ENCODE peak calls at places on chromosomes 2 and 18, in five cellular contexts. M is omental fat pad, D is GM12865, B is GM10248, A is fibroblast of lung. U is an unnamed sample.
A peak's percentile ranks its signal among the peaks of the same experiment; 100 is the strongest.

GRCh38 chr2:219017166-219017931 is 24.0 kb downstream of the CFAP65 start:
- DNase-seq in M (no peak), D (no peak), B (no peak), A (no peak), U (no peak)

GRCh38 chr2:109659356-109660045 is 45.3 kb downstream of the SOWAHC start:
- DNase-seq in M (no peak), D (no peak), B (no peak), A (no peak), U (no peak)

GRCh38 chr2:36294290-36294689 is 61.3 kb upstream of the CRIM1 start:
- DNase-seq in M (no peak), D (peak; percentile 19), B (no peak), A (no peak), U (no peak)

GRCh38 chr2:224155896-224156295 is 116.8 kb upstream of the SERPINE2 start:
- DNase-seq in M (no peak), D (no peak), B (no peak), A (no peak), U (no peak)

GRCh38 chr18:55321268-55322175 is 266.5 kb downstream of the TCF4 start:
- DNase-seq in M (peak; percentile 56), D (peak; percentile 96), B (peak; percentile 49), A (peak; percentile 95), U (peak; percentile 60)

GRCh38 chr2:128178650-128179460 is 87.9 kb downstream of the UGGT1 start:
- DNase-seq in M (no peak), D (peak; percentile 54), B (peak; percentile 32), A (peak; percentile 88), U (peak; percentile 40)

GRCh38 chr2:73986085-73986680 is 1.5 kb downstream of the TET3 start:
- DNase-seq in M (no peak), D (peak; percentile 58), B (no peak), A (no peak), U (no peak)

GRCh38 chr2:201313362-201313761 is 43.8 kb downstream of the FLACC1 start:
- DNase-seq in M (no peak), D (no peak), B (no peak), A (no peak), U (no peak)

GRCh38 chr2:226556050-226556449 is 243.6 kb downstream of the IRS1 start:
- DNase-seq in M (no peak), D (no peak), B (no peak), A (no peak), U (no peak)

GRCh38 chr2:36889782-36890181 is 76.6 kb downstream of the STRN start:
- DNase-seq in M (no peak), D (no peak), B (no peak), A (peak; percentile 96), U (no peak)

GRCh38 chr2:228522276-228522675 is 340.8 kb upstream of the SPHKAP start:
- DNase-seq in M (no peak), D (no peak), B (no peak), A (no peak), U (no peak)

GRCh38 chr18:33372442-33372841 is 68.1 kb downstream of the CCDC178 start:
- DNase-seq in M (no peak), D (no peak), B (no peak), A (peak; percentile 18), U (no peak)

GRCh38 chr2:72300147-72300684 is 152.6 kb upstream of the CYP26B1 start:
- DNase-seq in M (no peak), D (no peak), B (no peak), A (no peak), U (no peak)

GRCh38 chr2:229090231-229090630 is 180.9 kb downstream of the PID1 start:
- DNase-seq in M (no peak), D (no peak), B (no peak), A (peak; percentile 24), U (no peak)

GRCh38 chr2:9107168-9108025 is 99.2 kb upstream of the ASAP2 start:
- DNase-seq in M (no peak), D (no peak), B (no peak), A (peak; percentile 28), U (no peak)

GRCh38 chr2:118371500-118371899 is 283.2 kb downstream of the INSIG2 start:
- DNase-seq in M (no peak), D (peak; percentile 42), B (no peak), A (peak; percentile 38), U (peak; percentile 23)

GRCh38 chr18:49016648-49017539 is 66.1 kb upstream of the SMAD7 start:
- DNase-seq in M (peak; percentile 26), D (no peak), B (no peak), A (peak; percentile 62), U (no peak)

GRCh38 chr2:15984367-15985255 is 44.3 kb downstream of the MYCN start:
- DNase-seq in M (no peak), D (no peak), B (no peak), A (no peak), U (no peak)

GRCh38 chr18:6776193-6776592 is 46.7 kb downstream of the ARHGAP28 start:
- DNase-seq in M (no peak), D (no peak), B (no peak), A (peak; percentile 97), U (no peak)

GRCh38 chr2:148545387-148546256 is 98.9 kb upstream of the EPC2 start:
- DNase-seq in M (no peak), D (no peak), B (no peak), A (no peak), U (no peak)

GRCh38 chr18:3794537-3795348 is 344.8 kb downstream of the TGIF1 start:
- DNase-seq in M (no peak), D (peak; percentile 3), B (no peak), A (peak; percentile 96), U (no peak)

DNA sequence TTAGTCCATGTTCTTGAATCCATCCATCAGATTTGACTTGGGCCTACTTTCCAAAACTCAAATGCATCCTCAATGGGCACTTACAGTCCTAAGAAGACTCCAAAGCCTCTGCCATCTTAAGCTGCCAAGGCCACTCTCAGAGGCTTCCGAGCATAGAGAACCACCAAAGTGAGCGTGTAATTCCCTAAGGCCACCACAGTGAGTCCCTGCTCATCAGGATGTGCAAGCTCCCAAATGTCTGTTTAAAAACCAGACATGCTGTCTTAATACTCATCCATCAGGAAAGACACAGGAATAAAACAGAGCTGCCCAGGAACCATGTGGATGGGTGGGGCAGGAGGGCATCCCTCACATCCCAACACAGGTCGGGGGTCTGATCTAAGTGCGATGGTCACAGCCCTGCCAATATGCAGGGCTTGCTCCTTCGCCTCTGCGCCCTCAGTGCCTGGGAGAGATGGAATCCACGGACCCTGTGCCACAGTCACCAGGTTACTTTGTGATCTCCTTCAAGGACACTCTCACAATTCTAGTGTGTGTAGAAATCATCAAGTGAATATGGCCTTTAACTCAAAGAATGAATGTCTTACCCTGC is 80.4 kb downstream of the POLR1A start:
- DNase-seq in M (peak; percentile 11), D (no peak), B (no peak), A (peak; percentile 4), U (no peak)
- TF ChIP-seq CTCF in M (no peak), D (no peak), B (no peak), A (no peak), U (no peak)

GRCh38 chr2:106108351-106108750 is 85.8 kb downstream of the UXS1 start:
- DNase-seq in M (no peak), D (no peak), B (no peak), A (peak; percentile 54), U (no peak)
- TF ChIP-seq CTCF in M (no peak), D (no peak), B (peak; percentile 52), A (peak; percentile 57), U (no peak)

GRCh38 chr2:216151313-216152030 is 42.3 kb downstream of the XRCC5 start:
- DNase-seq in M (no peak), D (no peak), B (no peak), A (peak; percentile 17), U (no peak)
- TF ChIP-seq CTCF in M (no peak), D (no peak), B (no peak), A (no peak), U (no peak)

GRCh38 chr2:207227749-207228145 is 62.0 kb upstream of the KLF7 start:
- DNase-seq in M (no peak), D (no peak), B (no peak), A (no peak), U (no peak)
- TF ChIP-seq CTCF in M (no peak), D (no peak), B (no peak), A (no peak), U (no peak)

DNA sequence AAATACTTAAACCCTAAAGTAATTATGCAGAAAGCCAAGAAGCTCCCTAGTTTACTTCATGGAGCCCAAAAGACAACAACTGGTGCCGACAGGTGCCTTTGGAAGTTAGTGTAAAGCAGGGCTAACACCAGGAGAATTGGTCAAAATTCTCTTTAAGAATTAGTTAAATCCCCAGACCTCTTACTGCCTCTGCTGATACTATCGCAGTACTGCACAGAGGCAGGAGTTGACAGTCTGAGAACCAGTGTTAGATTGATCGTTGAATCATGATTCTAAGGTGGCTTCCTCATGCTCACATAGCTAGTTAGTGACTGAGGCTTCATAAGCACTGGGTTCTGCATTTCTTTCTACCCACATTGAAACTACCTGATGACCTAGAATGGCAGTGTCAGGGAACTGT is 445.0 kb downstream of the XIRP2 start:
- DNase-seq in M (no peak), D (no peak), B (no peak), A (no peak), U (no peak)
- TF ChIP-seq CTCF in M (no peak), D (no peak), B (no peak), A (peak; percentile 25), U (no peak)